ENCODE peak calls at places on chromosome 12, in nine cellular contexts. Z, J, X, V, R, G, K, W and O are unnamed samples. For H3K4me1, the result is how much of the 10 kb centered on the place peaks cover.

GRCh38 chr12:25119020-25119419 is 75.9 kb downstream of the DNAI7 start:
- DNase-seq in V (no peak), J (no peak), Z (no peak), K (no peak), G (no peak), W (no peak), X (no peak), R (no peak), O (no peak)

GRCh38 chr12:55847603-55848329 is 5.0 kb upstream of the MMP19 start:
- DNase-seq in X (peak), V (peak), Z (peak), J (peak), G (peak), K (no peak), R (peak), W (peak), O (no peak)

GRCh38 chr12:94242871-94243270 is 94.5 kb downstream of the PLXNC1 start:
- DNase-seq in Z (no peak), K (no peak), R (no peak), W (no peak), V (no peak), J (no peak), X (no peak), G (no peak), O (no peak)

GRCh38 chr12:54337854-54338650 is 13.1 kb downstream of the COPZ1 start:
- DNase-seq in W (no peak), G (no peak), R (no peak), Z (no peak), J (no peak), X (no peak), V (no peak), K (no peak), O (no peak)

GRCh38 chr12:90112668-90113067 is 404.0 kb upstream of the ATP2B1 start:
- DNase-seq in X (no peak), G (no peak), J (no peak), Z (no peak), V (no peak), W (no peak), K (no peak), R (no peak), O (no peak)

GRCh38 chr12:116015525-116015924 is 262.0 kb downstream of the MED13L start:
- DNase-seq in Z (peak), R (no peak), X (peak), J (no peak), V (peak), W (no peak), K (no peak), G (no peak), O (no peak)

GRCh38 chr12:19550626-19551025 is 111.3 kb downstream of the AEBP2 start:
- DNase-seq in X (no peak), G (no peak), R (no peak), J (no peak), W (no peak), Z (no peak), V (no peak), K (no peak), O (no peak)

GRCh38 chr12:47277972-47278448 is 198.3 kb upstream of the AMIGO2 start:
- DNase-seq in J (no peak), X (peak), Z (peak), V (peak), W (no peak), G (no peak), K (no peak), R (no peak), O (no peak)

GRCh38 chr12:10967409-10967808 is 19.3 kb downstream of the TAS2R50 start:
- DNase-seq in Z (peak), R (no peak), W (no peak), X (peak), K (no peak), V (peak), G (no peak), J (no peak), O (no peak)

GRCh38 chr12:49264466-49264872 is 413 bp upstream of the TUBA1C start:
- DNase-seq in V (peak), G (no peak), K (no peak), W (peak), X (peak), R (no peak), J (no peak), Z (peak), O (no peak)

GRCh38 chr12:122749569-122750332 is 2.9 kb upstream of the DENR start:
- DNase-seq in Z (no peak), V (no peak), G (no peak), R (no peak), X (peak), J (no peak), W (no peak), K (no peak), O (no peak)

GRCh38 chr12:53500119-53500775 is 836 bp upstream of the TARBP2 start:
- DNase-seq in V (peak), K (no peak), R (peak), W (peak), Z (peak), X (no peak), G (peak), J (peak), O (peak)

GRCh38 chr12:31324116-31324844 is 1.7 kb downstream of the SINHCAF start:
- DNase-seq in V (peak), J (peak), Z (peak), K (peak), X (peak), W (peak), G (peak), R (peak), O (peak)

GRCh38 chr12:46268349-46268616 is 560 bp downstream of the SLC38A1 start:
- DNase-seq in W (no peak), Z (no peak), G (peak), J (no peak), V (peak), R (peak), K (no peak), X (peak), O (peak)

GRCh38 chr12:118319627-118320026 is 53.1 kb downstream of the TAOK3 start:
- DNase-seq in W (no peak), J (no peak), X (no peak), G (no peak), R (no peak), Z (no peak), V (no peak), K (no peak), O (no peak)

GRCh38 chr12:21169878-21170472 is 39.0 kb downstream of the SLCO1B1 start:
- DNase-seq in V (peak), J (peak), K (no peak), G (no peak), X (peak), R (no peak), Z (peak), W (peak), O (no peak)

GRCh38 chr12:117774986-117775775 is 193.6 kb downstream of the KSR2 start:
- DNase-seq in X (no peak), R (no peak), G (no peak), Z (peak), K (no peak), W (no peak), J (no peak), V (no peak), O (no peak)

GRCh38 chr12:47725091-47725772 is at the start of gene ENDOU:
- DNase-seq in W (no peak), R (no peak), X (no peak), G (no peak), J (no peak), V (no peak), Z (no peak), K (no peak), O (no peak)

GRCh38 chr12:127926004-127926403 is 341.0 kb upstream of the TMEM132C start:
- DNase-seq in Z (peak), V (no peak), R (no peak), J (no peak), G (no peak), W (no peak), K (no peak), X (peak), O (no peak)

GRCh38 chr12:81077686-81078441 is at the start of gene ACSS3:
- DNase-seq in X (peak), W (peak), R (peak), J (peak), G (peak), K (no peak), Z (peak), V (peak), O (no peak)

GRCh38 chr12:30706476-30706875 is 10.8 kb upstream of the IPO8 start:
- DNase-seq in V (no peak), Z (no peak), G (no peak), R (no peak), W (no peak), K (no peak), X (no peak), J (no peak), O (no peak)

GRCh38 chr12:54749191-54749818 is 101.1 kb upstream of the DCD start:
- DNase-seq in X (peak), Z (peak), V (peak), J (no peak), R (no peak), W (no peak), G (no peak), K (peak), O (no peak)

DNA sequence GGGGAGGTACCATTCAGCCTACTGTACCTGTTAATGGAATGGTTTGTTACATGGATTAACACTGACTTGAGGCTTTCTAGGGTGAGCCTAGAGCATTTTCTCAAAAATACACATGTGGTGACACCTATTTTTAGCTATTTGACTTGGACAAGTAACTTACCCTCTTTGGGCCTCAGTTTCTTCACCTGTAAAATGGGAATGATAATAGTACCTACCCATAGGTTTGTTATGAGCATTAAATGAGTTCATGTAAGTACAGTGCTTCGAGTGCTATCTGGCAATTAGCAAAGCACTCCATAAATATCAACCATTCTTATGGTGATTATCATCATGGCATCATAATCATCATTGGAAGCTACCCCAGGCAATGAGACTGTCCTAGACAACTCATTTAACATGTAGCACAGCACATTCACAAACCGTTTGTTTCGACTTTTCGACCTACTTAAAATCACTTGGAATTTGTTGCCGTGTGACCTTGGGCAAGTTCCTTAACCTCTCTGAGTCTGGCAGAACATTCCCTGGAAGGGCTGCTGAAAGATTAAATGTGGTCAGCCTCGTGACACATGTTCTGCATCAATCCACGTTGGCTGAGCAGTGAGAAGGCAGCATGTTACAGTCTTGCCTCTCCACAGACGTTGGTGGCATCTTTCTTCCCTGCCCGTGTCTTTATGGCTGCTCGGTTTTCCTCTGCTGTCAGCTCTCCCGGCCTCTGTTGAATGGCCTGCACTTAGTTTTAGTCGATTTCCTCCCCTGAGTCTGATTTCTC is 216.7 kb downstream of the CHST11 start:
- DNase-seq in W (no peak), R (no peak), G (no peak), V (peak), Z (no peak), J (no peak), X (no peak), K (no peak), O (no peak)
- H3K4me1 ChIP-seq in W (half or more), R (half or more), G (under half), V (half or more), Z (under half), J (under half), X (under half), K (under half), O (under half)

GRCh38 chr12:4118017-4118510 is 155.5 kb upstream of the CCND2 start:
- DNase-seq in G (no peak), J (no peak), Z (peak), R (peak), W (no peak), V (peak), X (no peak), K (no peak), O (no peak)
- H3K4me1 ChIP-seq in G (under half), J (under half), Z (under half), R (under half), W (under half), V (under half), X (under half), K (under half), O (under half)

GRCh38 chr12:2242816-2243215 is 190.0 kb downstream of the CACNA1C start:
- DNase-seq in X (no peak), R (no peak), W (no peak), G (no peak), V (no peak), K (no peak), J (no peak), Z (no peak), O (no peak)
- H3K4me1 ChIP-seq in X (under half), R (under half), W (under half), G (under half), V (half or more), K (under half), J (under half), Z (under half), O (under half)

DNA sequence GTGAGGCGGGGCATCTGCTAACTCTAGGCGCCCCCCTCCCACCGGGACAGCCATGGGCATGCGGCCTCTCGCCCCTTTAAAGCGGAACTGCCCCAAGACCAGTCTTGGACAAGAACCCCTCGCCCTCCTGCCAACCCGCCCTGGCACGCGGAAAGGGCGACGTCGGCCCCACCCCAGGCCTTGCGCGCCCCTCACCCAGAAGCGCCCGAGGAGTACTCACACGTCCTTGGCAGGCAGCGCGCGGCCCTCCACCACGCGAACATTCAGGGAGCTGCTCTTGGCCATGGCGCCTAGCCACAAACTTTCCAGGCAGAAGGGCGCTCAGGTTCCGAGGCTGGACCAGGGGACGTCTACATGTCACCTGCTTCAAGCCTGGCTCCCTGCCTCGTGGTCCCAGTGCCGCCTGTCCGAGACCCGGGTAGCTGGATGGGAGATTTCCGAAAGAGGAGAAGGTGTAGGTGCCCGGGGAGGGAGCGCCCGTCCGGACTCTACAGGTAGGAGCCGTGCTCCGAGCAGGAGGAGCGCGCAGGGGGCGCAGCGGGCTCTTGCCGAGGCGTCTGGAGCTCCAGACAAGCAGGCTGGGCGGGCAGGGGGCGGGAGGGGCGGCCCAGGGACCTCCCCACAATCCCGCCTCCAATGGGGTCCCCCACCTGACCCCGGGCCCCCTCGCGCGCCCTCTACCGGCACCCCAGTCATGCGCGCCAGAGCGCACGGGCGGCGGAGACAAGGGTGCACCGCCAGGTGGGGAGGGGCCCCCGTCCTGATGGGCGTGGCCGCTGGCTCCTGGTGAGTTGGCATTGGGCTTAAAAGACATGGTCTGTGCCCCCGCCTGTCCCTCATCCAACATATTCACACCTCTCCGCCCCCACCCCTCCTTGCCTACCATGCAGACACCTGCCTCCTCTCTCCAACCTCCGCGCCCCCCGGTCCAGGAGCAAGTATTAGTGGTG is at the start of gene RASAL1:
- DNase-seq in W (peak), X (peak), K (peak), R (peak), Z (no peak), J (peak), G (peak), V (no peak), O (no peak)
- H3K4me1 ChIP-seq in W (under half), X (under half), K (under half), R (under half), Z (under half), J (under half), G (under half), V (under half), O (under half)

GRCh38 chr12:8033153-8034044 is 883 bp downstream of the FOXJ2 start:
- DNase-seq in G (no peak), W (no peak), V (peak), R (no peak), J (peak), X (peak), Z (peak), K (peak), O (peak)

GRCh38 chr12:8034802-8035201 is 2.3 kb downstream of the FOXJ2 start:
- DNase-seq in K (no peak), G (no peak), J (no peak), Z (peak), V (no peak), X (no peak), W (no peak), R (no peak), O (no peak)

GRCh38 chr12:8030189-8030588 is 2.3 kb upstream of the FOXJ2 start:
- DNase-seq in R (no peak), Z (no peak), J (no peak), K (no peak), X (no peak), W (no peak), V (no peak), G (no peak), O (no peak)

GRCh38 chr12:8032242-8033152 is at the start of gene FOXJ2:
- DNase-seq in V (peak), X (peak), J (peak), G (peak), R (peak), K (peak), W (peak), Z (peak), O (peak)

GRCh38 chr12:8031872-8032241 is 659 bp upstream of the FOXJ2 start:
- DNase-seq in J (no peak), W (no peak), V (no peak), R (no peak), Z (no peak), K (no peak), G (no peak), X (peak), O (no peak)
- H3K4me1 ChIP-seq in J (under half), W (under half), V (under half), R (under half), Z (under half), K (half or more), G (under half), X (under half), O (under half)

GRCh38 chr12:105462336-105462735 is 131.8 kb downstream of the C12orf75 start:
- DNase-seq in R (no peak), W (no peak), Z (no peak), X (no peak), J (no peak), G (no peak), K (no peak), V (no peak), O (no peak)
- H3K4me1 ChIP-seq in R (under half), W (under half), Z (under half), X (under half), J (under half), G (under half), K (under half), V (under half), O (under half)

DNA sequence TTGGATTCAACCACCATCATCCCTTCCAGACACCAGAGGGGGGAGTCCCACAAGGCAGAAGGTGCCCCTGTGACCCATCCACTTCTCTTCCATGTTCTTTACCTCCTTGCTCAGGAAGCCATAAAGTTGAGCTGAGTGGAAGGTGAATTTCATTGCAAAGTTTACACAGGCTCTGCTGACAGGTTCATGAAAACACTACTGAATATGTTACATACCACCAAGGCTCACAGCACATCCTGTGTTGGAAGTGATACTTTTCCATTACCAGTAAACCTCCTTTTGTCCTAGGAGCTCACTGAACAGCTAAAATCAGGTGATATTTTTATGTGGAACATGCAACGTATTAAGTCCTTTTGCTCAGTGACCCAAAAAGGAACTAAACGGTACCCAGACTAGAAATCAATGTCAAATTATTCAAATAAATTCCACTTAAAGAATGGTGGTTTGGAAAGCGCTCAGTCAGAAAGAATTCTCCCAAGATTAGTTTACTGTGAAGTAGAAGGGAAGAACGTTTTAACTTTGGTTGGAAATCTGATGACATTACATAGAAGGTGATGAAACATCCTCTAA is 196.2 kb upstream of the NUDT4 start:
- DNase-seq in R (no peak), V (no peak), G (no peak), W (no peak), J (no peak), Z (peak), X (no peak), K (no peak), O (no peak)
- H3K4me1 ChIP-seq in R (under half), V (under half), G (under half), W (under half), J (under half), Z (under half), X (under half), K (under half), O (under half)

GRCh38 chr12:50545783-50546182 is 41.0 kb downstream of the DIP2B start:
- DNase-seq in W (no peak), J (no peak), K (no peak), G (no peak), Z (peak), X (peak), V (no peak), R (no peak), O (no peak)

GRCh38 chr12:50542448-50542847 is 37.7 kb downstream of the DIP2B start:
- DNase-seq in V (no peak), J (no peak), R (no peak), W (no peak), G (no peak), K (no peak), X (no peak), Z (peak), O (no peak)

GRCh38 chr12:50547742-50548141 is 43.0 kb downstream of the DIP2B start:
- DNase-seq in J (no peak), K (no peak), X (no peak), V (no peak), W (no peak), R (no peak), G (no peak), Z (no peak), O (no peak)

GRCh38 chr12:50546441-50547318 is 41.9 kb downstream of the DIP2B start:
- DNase-seq in V (peak), Z (peak), G (no peak), J (no peak), R (no peak), X (peak), K (no peak), W (no peak), O (no peak)

GRCh38 chr12:50545213-50545612 is 40.4 kb downstream of the DIP2B start:
- DNase-seq in X (no peak), G (no peak), W (no peak), Z (no peak), J (no peak), R (no peak), V (no peak), K (no peak), O (no peak)
- H3K4me1 ChIP-seq in X (half or more), G (under half), W (half or more), Z (under half), J (under half), R (under half), V (under half), K (under half), O (under half)

GRCh38 chr12:12936983-12937491 is 14.9 kb downstream of the GPRC5D start:
- DNase-seq in Z (no peak), J (no peak), W (no peak), X (no peak), V (no peak), K (no peak), G (no peak), R (no peak), O (no peak)
- H3K4me1 ChIP-seq in Z (under half), J (under half), W (under half), X (under half), V (under half), K (under half), G (under half), R (under half), O (under half)